ENCODE peak calls at places on chromosomes 1 and 21, in nine cellular contexts. T is suprapubic skin, L is IMR-90, G is GM12892, K is stomach, Z is A549, R is spleen, D is NB4, B is adrenal gland. O is an unnamed sample.

GRCh38 chr1:97139512-97139911 is 417.9 kb downstream of the PTBP2 start:
- DNase-seq in G (no peak), Z (no peak), D (no peak), L (peak), T (no peak), K (no peak), B (no peak), R (no peak), O (no peak)

GRCh38 chr1:228090613-228091081 is 8.1 kb downstream of the ARF1 start:
- DNase-seq in R (peak), K (peak), G (no peak), L (peak), Z (no peak), D (no peak), T (no peak), B (peak), O (no peak)

GRCh38 chr1:51922040-51922439 is 43.5 kb upstream of the NRDC start:
- DNase-seq in G (no peak), L (no peak), Z (no peak), K (no peak), B (no peak), R (no peak), T (no peak), D (no peak), O (no peak)

GRCh38 chr21:42593007-42593814 is 60.2 kb upstream of the PDE9A start:
- DNase-seq in T (peak), G (peak), K (peak), Z (peak), D (peak), R (peak), L (peak), B (peak), O (peak)

GRCh38 chr21:35297665-35298064 is 248.6 kb upstream of the RUNX1 start:
- DNase-seq in B (no peak), T (no peak), D (no peak), K (no peak), Z (no peak), R (no peak), G (no peak), L (no peak), O (no peak)

GRCh38 chr1:77594366-77595112 is 87.9 kb downstream of the ZZZ3 start:
- DNase-seq in L (peak), T (no peak), D (no peak), G (no peak), B (no peak), R (no peak), Z (no peak), K (no peak), O (no peak)

GRCh38 chr1:8017495-8018310 is 8.4 kb downstream of the ERRFI1 start:
- DNase-seq in T (no peak), L (no peak), K (no peak), B (peak), Z (no peak), R (no peak), D (no peak), G (no peak), O (no peak)

GRCh38 chr1:53625766-53626520 is 113.0 kb downstream of the GLIS1 start:
- DNase-seq in K (no peak), D (no peak), B (no peak), T (peak), Z (no peak), R (peak), G (no peak), L (peak), O (no peak)

GRCh38 chr1:168466703-168467081 is 77.1 kb downstream of the XCL2 start:
- DNase-seq in L (no peak), T (no peak), D (peak), K (no peak), B (no peak), R (no peak), G (no peak), Z (no peak), O (no peak)

GRCh38 chr1:178224358-178224757 is 130.5 kb downstream of the RASAL2 start:
- DNase-seq in L (no peak), K (no peak), B (no peak), G (no peak), T (no peak), D (no peak), Z (peak), R (no peak), O (no peak)

GRCh38 chr1:198088360-198089071 is 68.3 kb upstream of the NEK7 start:
- DNase-seq in T (no peak), R (no peak), K (no peak), D (peak), Z (peak), G (peak), B (peak), L (peak), O (peak)

GRCh38 chr1:214384373-214385079 is 103.6 kb downstream of the SMYD2 start:
- DNase-seq in D (no peak), Z (no peak), G (no peak), K (no peak), T (no peak), R (no peak), L (no peak), B (no peak), O (no peak)

GRCh38 chr1:165543651-165544452 is at the start of gene LRRC52:
- DNase-seq in R (no peak), K (peak), L (no peak), B (peak), Z (no peak), G (no peak), T (no peak), D (no peak), O (no peak)

GRCh38 chr1:208030320-208031091 is 119.6 kb upstream of the CD34 start:
- DNase-seq in D (no peak), B (no peak), Z (no peak), G (no peak), K (no peak), R (no peak), L (peak), T (no peak), O (no peak)

GRCh38 chr1:238537641-238538040 is 646.9 kb upstream of the ZP4 start:
- DNase-seq in D (no peak), R (no peak), Z (no peak), B (no peak), G (no peak), K (no peak), T (no peak), L (no peak), O (no peak)

GRCh38 chr1:36652586-36652985 is 169.9 kb upstream of the CSF3R start:
- DNase-seq in D (peak), L (no peak), Z (no peak), T (no peak), B (no peak), K (no peak), G (no peak), R (no peak), O (no peak)

GRCh38 chr1:60431593-60431992 is 358.0 kb upstream of the C1orf87 start:
- DNase-seq in T (no peak), L (no peak), G (no peak), Z (no peak), D (no peak), B (no peak), R (no peak), K (no peak), O (no peak)

GRCh38 chr1:6447818-6448748 is 17.9 kb downstream of the TNFRSF25 start:
- DNase-seq in B (no peak), G (no peak), K (no peak), Z (no peak), R (no peak), T (no peak), L (no peak), D (no peak), O (no peak)

DNA sequence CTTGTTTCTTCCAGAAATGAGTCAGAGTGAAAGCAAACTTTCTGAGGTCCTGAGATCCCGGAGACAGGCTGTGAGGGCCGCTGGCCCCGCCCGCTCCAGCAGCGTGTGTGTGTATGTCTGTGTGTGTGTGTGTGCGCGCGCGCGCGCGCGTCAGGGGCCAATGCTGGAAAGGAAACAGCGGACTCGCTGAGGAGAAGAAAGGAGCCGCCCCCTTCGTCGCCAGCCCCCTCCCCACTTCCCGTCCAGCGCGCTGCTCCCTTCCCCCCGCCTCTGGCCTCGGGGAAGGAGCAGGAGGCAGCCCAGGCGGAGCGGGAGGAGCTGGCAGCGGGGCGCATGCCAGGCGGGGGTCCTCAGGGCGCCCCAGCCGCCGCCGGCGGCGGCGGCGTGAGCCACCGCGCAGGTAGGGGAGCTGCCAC is at the start of gene DISC1:
- DNase-seq in G (peak), Z (peak), R (peak), K (peak), T (peak), B (peak), D (peak), L (peak), O (peak)
- TF ChIP-seq POLR2A in G (no peak), Z (no peak), R (no peak), K (no peak), T (no peak), B (peak), D (peak), L (no peak), O (no peak)

GRCh38 chr1:100038401-100039306 is 68.9 kb downstream of the SLC35A3 start:
- DNase-seq in L (peak), G (peak), Z (peak), R (peak), K (peak), B (peak), D (peak), T (peak), O (peak)
- TF ChIP-seq POLR2A in L (no peak), G (no peak), Z (no peak), R (peak), K (no peak), B (no peak), D (no peak), T (no peak), O (peak)

GRCh38 chr1:151165738-151166505 is at the start of the genes LYSMD1 and SCNM1:
- DNase-seq in L (peak), Z (peak), R (peak), K (peak), B (peak), T (peak), G (peak), D (peak), O (peak)
- TF ChIP-seq POLR2A in L (peak), Z (peak), R (peak), K (no peak), B (no peak), T (no peak), G (peak), D (peak), O (peak)

GRCh38 chr21:46650476-46651098 is 15.1 kb downstream of the PRMT2 start:
- DNase-seq in G (no peak), R (no peak), L (no peak), T (no peak), D (no peak), Z (no peak), K (no peak), B (no peak), O (no peak)
- TF ChIP-seq POLR2A in G (no peak), R (no peak), L (no peak), T (no peak), D (no peak), Z (no peak), K (no peak), B (no peak), O (no peak)

DNA sequence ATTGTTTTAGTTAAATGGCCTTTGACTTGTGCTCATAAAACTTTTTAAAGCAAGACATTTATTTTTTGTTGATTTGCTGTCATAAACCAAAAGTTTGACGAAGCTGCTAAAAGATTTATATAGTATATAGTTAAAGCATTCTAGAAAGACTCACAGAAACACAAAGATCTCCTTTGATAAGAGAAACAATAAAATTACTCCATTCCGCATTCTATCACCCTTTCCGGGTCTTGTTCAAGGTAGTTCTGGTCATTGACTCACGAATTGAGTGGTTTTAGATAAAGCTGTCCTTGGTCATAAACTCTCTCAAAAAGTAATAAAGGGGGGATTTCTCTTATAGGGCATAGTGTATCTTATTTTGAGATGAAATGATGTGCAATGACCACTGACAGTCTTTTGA is 1010.5 kb upstream of the NCAM2 start:
- DNase-seq in Z (no peak), L (no peak), K (no peak), D (no peak), T (no peak), R (no peak), G (no peak), B (no peak), O (no peak)
- TF ChIP-seq POLR2A in Z (no peak), L (no peak), K (no peak), D (no peak), T (no peak), R (no peak), G (no peak), B (no peak), O (no peak)

O was measured in GM12891.